ENCODE peak calls at places on chromosomes 3 and 15, in nine cellular contexts. J is GM12878, S is IMR-90, N is uterus, D is gastrocnemius medialis, O is tibial nerve, G is H1, B is body of pancreas, L is upper lobe of left lung. Q is an unnamed sample. For H3K27me3 and H3K9me3, the result is how much of the 10 kb centered on the place peaks cover.

GRCh38 chr3:159390656-159391055 is 588.8 kb downstream of the MFSD1 start:
- DNase-seq in D (no peak), J (no peak), G (no peak), O (no peak), N (no peak), B (no peak), L (no peak), S (no peak), Q (no peak)

GRCh38 chr15:36903922-36904479 is 196.3 kb downstream of the MEIS2 start:
- DNase-seq in N (no peak), B (peak), G (no peak), L (no peak), O (no peak), J (no peak), S (no peak), D (no peak), Q (no peak)

GRCh38 chr15:60399931-60400330 is 2.1 kb upstream of the ANXA2 start:
- DNase-seq in D (no peak), J (no peak), B (no peak), S (peak), G (no peak), O (no peak), L (no peak), N (no peak), Q (no peak)

GRCh38 chr15:67180035-67180434 is 74.4 kb downstream of the AAGAB start:
- DNase-seq in G (no peak), S (no peak), B (no peak), L (no peak), D (no peak), O (no peak), N (peak), J (no peak), Q (no peak)

GRCh38 chr3:14438929-14439328 is 36.5 kb downstream of the SLC6A6 start:
- DNase-seq in B (no peak), S (no peak), D (no peak), J (no peak), L (no peak), G (no peak), O (no peak), N (no peak), Q (no peak)

GRCh38 chr3:71225951-71226564 is 357.5 kb downstream of the FOXP1 start:
- DNase-seq in O (no peak), J (no peak), S (peak), B (no peak), N (no peak), D (no peak), L (no peak), G (no peak), Q (no peak)

GRCh38 chr15:42068601-42069000 is 25.8 kb downstream of the PLA2G4D start:
- DNase-seq in S (no peak), J (no peak), L (peak), D (no peak), N (no peak), G (no peak), O (no peak), B (no peak), Q (no peak)

GRCh38 chr3:36494461-36495109 is 114.3 kb downstream of the STAC start:
- DNase-seq in S (peak), L (peak), O (peak), D (peak), B (peak), N (no peak), J (no peak), G (no peak), Q (no peak)

GRCh38 chr3:79369306-79369705 is 398.5 kb downstream of the ROBO1 start:
- DNase-seq in O (no peak), G (no peak), D (no peak), J (no peak), B (no peak), L (no peak), S (peak), N (no peak), Q (no peak)

GRCh38 chr3:46693038-46693896 is at the start of gene ALS2CL:
- DNase-seq in J (no peak), N (peak), D (peak), G (no peak), B (peak), O (no peak), S (no peak), L (peak), Q (peak)

GRCh38 chr15:31272558-31273257 is 53.9 kb upstream of the KLF13 start:
- DNase-seq in B (peak), O (no peak), L (no peak), D (no peak), N (no peak), G (no peak), S (no peak), J (no peak), Q (no peak)

GRCh38 chr3:48826451-48826850 is 21.2 kb downstream of the PRKAR2A start:
- DNase-seq in B (no peak), G (no peak), J (no peak), S (peak), O (no peak), N (no peak), L (no peak), D (no peak), Q (peak)

GRCh38 chr3:78858910-78859309 is 908.9 kb downstream of the ROBO1 start:
- DNase-seq in N (no peak), J (no peak), L (no peak), B (no peak), S (no peak), G (no peak), D (no peak), O (no peak), Q (no peak)

GRCh38 chr3:130789678-130790340 is 43.2 kb upstream of the PIK3R4 start:
- DNase-seq in J (no peak), S (no peak), L (no peak), O (no peak), B (no peak), G (no peak), D (no peak), N (no peak), Q (no peak)

DNA sequence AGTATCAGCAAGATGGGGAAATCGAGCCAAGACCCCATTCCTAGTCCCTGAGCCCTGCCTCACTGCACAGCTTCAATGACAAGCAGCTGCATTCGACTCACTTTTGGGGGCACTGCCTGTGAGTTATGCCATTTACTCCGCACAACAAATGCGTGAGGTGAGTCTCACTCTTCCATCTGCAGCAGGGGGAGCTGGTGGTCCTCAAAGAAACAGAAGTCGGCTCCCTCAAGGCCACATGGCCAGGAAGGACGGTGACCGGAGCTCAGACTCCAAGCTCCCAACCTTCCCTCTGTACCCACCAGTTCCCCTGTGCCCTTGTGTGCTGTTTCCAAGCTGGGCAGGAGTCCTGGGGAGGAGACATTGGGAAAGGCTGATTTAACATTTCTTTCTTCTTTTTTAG is 127.7 kb upstream of the IQSEC1 start:
- DNase-seq in S (no peak), O (no peak), G (peak), L (no peak), J (no peak), B (no peak), N (no peak), D (no peak), Q (no peak)
- H3K27me3 ChIP-seq in S (under half), O (under half), G (under half), L (under half), J (under half), B (under half), N (under half), D (under half), Q (under half)

GRCh38 chr3:51967384-51968174 is at the start of gene PCBP4:
- DNase-seq in D (peak), J (no peak), B (peak), S (peak), L (peak), N (peak), G (no peak), O (peak), Q (peak)
- TF ChIP-seq POLR2A in D (peak), J (peak), B (peak), S (no peak), L (peak), N (peak), G (no peak), O (peak), Q (peak)

GRCh38 chr15:49760749-49761148 is 139.9 kb downstream of the DTWD1 start:
- DNase-seq in B (no peak), G (no peak), D (no peak), N (no peak), O (no peak), S (no peak), L (no peak), J (no peak), Q (no peak)
- H3K9me3 ChIP-seq in B (under half), G (under half), D (under half), N (under half), O (half or more), S (under half), L (under half), J (under half), Q (under half)

GRCh38 chr3:10747341-10747740 is 68.7 kb upstream of the SLC6A11 start:
- DNase-seq in L (no peak), J (no peak), O (no peak), N (no peak), D (no peak), G (no peak), S (no peak), B (no peak), Q (no peak)
- H3K27me3 ChIP-seq in L (under half), J (under half), O (under half), N (under half), D (under half), G (under half), S (under half), B (under half), Q (under half)

GRCh38 chr3:18007980-18008379 is 265.5 kb upstream of the TBC1D5 start:
- DNase-seq in B (no peak), G (no peak), N (no peak), D (no peak), L (no peak), S (no peak), O (no peak), J (no peak), Q (no peak)
- TF ChIP-seq POLR2A in B (no peak), G (no peak), N (no peak), D (no peak), L (no peak), S (no peak), O (no peak), J (no peak), Q (no peak)

DNA sequence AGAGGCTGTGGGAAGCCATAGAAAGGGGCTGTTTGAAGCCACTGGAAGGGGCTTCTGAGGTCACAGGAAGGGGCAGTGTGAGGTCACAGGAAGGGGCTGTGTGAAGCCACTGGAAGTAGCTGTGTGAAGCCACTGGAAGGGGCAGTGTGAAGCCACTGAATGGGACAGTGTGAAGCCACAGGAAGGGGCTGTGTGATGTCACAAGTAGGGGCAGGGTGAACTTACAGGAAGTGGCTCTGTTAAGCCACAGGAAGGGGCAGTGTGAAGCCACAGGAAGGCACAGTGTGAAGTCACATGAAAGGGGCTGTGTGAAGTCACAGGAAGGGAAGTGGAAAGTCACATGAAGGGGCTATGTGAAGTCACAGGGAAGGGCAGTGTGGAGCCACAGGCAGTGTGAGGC is 33.1 kb downstream of the GASK1A start:
- DNase-seq in B (no peak), J (no peak), N (no peak), D (no peak), L (no peak), S (no peak), G (no peak), O (no peak), Q (no peak)
- H3K9me3 ChIP-seq in B (under half), J (under half), N (under half), D (under half), L (under half), S (under half), G (under half), O (under half), Q (under half)

DNA sequence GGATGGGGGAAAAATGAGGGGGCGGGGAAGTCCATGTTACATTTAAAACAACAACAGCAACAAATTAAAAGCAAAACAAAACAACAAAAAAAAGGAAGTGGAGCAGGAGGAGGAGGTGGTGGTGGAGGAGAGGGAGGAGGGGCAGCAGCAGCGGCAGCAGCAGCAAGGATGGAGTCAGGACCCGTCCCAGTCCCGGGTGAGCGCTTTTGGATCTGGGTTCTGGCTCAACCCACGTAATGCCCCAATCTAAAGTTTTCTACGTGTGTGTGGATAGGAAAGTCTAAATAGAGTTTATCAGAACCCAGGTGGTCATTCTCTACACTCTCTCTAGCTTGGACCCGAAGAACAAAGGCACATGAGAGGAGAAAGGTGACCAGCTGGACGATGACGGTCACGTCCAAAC is 721 bp upstream of the ISL2 start:
- DNase-seq in J (no peak), G (no peak), L (no peak), N (no peak), D (no peak), O (no peak), S (no peak), B (no peak), Q (no peak)
- H3K27me3 ChIP-seq in J (under half), G (half or more), L (half or more), N (under half), D (half or more), O (half or more), S (under half), B (under half), Q (half or more)

Q was measured in adrenal gland.